ENCODE peak calls at places on chromosomes 7 and 10, in ten cellular contexts. One of them, this sample, is unnamed.

GRCh38 chr7:142098004-142098403 is 13.5 kb upstream of the MGAM2 start:
- DNase-seq in sigmoid colon: no peak
- DNase-seq in stomach: no peak
- DNase-seq in esophagus muscularis mucosa: no peak
- DNase-seq in adrenal gland: no peak
- DNase-seq in right lobe of liver: no peak
- DNase-seq in esophagus squamous epithelium: no peak
- DNase-seq in heart left ventricle: no peak
- DNase-seq in prostate gland: no peak
- DNase-seq in endothelial cell of umbilical vein: no peak
- DNase-seq in this sample: no peak

GRCh38 chr10:122018951-122019413 is 30.0 kb downstream of the TACC2 start:
- DNase-seq in sigmoid colon: no peak
- DNase-seq in stomach: peak; percentile 76
- DNase-seq in esophagus muscularis mucosa: no peak
- DNase-seq in adrenal gland: no peak
- DNase-seq in right lobe of liver: peak; percentile 56
- DNase-seq in esophagus squamous epithelium: no peak
- DNase-seq in heart left ventricle: no peak
- DNase-seq in prostate gland: peak; percentile 83
- DNase-seq in endothelial cell of umbilical vein: no peak
- DNase-seq in this sample: no peak

GRCh38 chr7:105218215-105218614 is 170.5 kb downstream of the SRPK2 start:
- DNase-seq in sigmoid colon: no peak
- DNase-seq in stomach: no peak
- DNase-seq in esophagus muscularis mucosa: no peak
- DNase-seq in adrenal gland: no peak
- DNase-seq in right lobe of liver: no peak
- DNase-seq in esophagus squamous epithelium: no peak
- DNase-seq in heart left ventricle: no peak
- DNase-seq in prostate gland: no peak
- DNase-seq in endothelial cell of umbilical vein: no peak
- DNase-seq in this sample: no peak

GRCh38 chr7:32890010-32890552 is 1.5 kb downstream of the KBTBD2 start:
- DNase-seq in sigmoid colon: no peak
- DNase-seq in stomach: no peak
- DNase-seq in esophagus muscularis mucosa: no peak
- DNase-seq in adrenal gland: no peak
- DNase-seq in right lobe of liver: no peak
- DNase-seq in esophagus squamous epithelium: no peak
- DNase-seq in heart left ventricle: no peak
- DNase-seq in prostate gland: peak; percentile 28
- DNase-seq in endothelial cell of umbilical vein: peak; percentile 83
- DNase-seq in this sample: no peak

GRCh38 chr7:106094780-106095179 is 17.3 kb downstream of the SYPL1 start:
- DNase-seq in sigmoid colon: no peak
- DNase-seq in stomach: no peak
- DNase-seq in esophagus muscularis mucosa: no peak
- DNase-seq in adrenal gland: no peak
- DNase-seq in right lobe of liver: no peak
- DNase-seq in esophagus squamous epithelium: no peak
- DNase-seq in heart left ventricle: no peak
- DNase-seq in prostate gland: no peak
- DNase-seq in endothelial cell of umbilical vein: no peak
- DNase-seq in this sample: no peak

GRCh38 chr7:5248201-5248885 is 34.4 kb upstream of the SLC29A4 start:
- DNase-seq in sigmoid colon: peak; percentile 93
- DNase-seq in stomach: no peak
- DNase-seq in esophagus muscularis mucosa: no peak
- DNase-seq in adrenal gland: peak; percentile 26
- DNase-seq in right lobe of liver: no peak
- DNase-seq in esophagus squamous epithelium: no peak
- DNase-seq in heart left ventricle: peak; percentile 77
- DNase-seq in prostate gland: no peak
- DNase-seq in endothelial cell of umbilical vein: no peak
- DNase-seq in this sample: no peak

GRCh38 chr10:103553743-103554487 is 60.4 kb downstream of the NEURL1 start:
- DNase-seq in sigmoid colon: no peak
- DNase-seq in stomach: no peak
- DNase-seq in esophagus muscularis mucosa: no peak
- DNase-seq in adrenal gland: no peak
- DNase-seq in right lobe of liver: no peak
- DNase-seq in esophagus squamous epithelium: no peak
- DNase-seq in heart left ventricle: no peak
- DNase-seq in prostate gland: no peak
- DNase-seq in endothelial cell of umbilical vein: no peak
- DNase-seq in this sample: no peak

GRCh38 chr10:19930936-19931859 is 115.0 kb downstream of the PLXDC2 start:
- DNase-seq in sigmoid colon: peak; percentile 83
- DNase-seq in stomach: no peak
- DNase-seq in esophagus muscularis mucosa: no peak
- DNase-seq in adrenal gland: peak; percentile 76
- DNase-seq in right lobe of liver: no peak
- DNase-seq in esophagus squamous epithelium: no peak
- DNase-seq in heart left ventricle: peak; percentile 26
- DNase-seq in prostate gland: peak; percentile 63
- DNase-seq in endothelial cell of umbilical vein: peak; percentile 82
- DNase-seq in this sample: no peak

GRCh38 chr7:44195901-44196300 is 4.9 kb upstream of the YKT6 start:
- DNase-seq in sigmoid colon: peak; percentile 17
- DNase-seq in stomach: no peak
- DNase-seq in esophagus muscularis mucosa: no peak
- DNase-seq in adrenal gland: no peak
- DNase-seq in right lobe of liver: no peak
- DNase-seq in esophagus squamous epithelium: no peak
- DNase-seq in heart left ventricle: no peak
- DNase-seq in prostate gland: no peak
- DNase-seq in endothelial cell of umbilical vein: no peak
- DNase-seq in this sample: no peak

GRCh38 chr7:44201813-44202212 is 1.0 kb downstream of the YKT6 start:
- DNase-seq in sigmoid colon: no peak
- DNase-seq in stomach: no peak
- DNase-seq in esophagus muscularis mucosa: no peak
- DNase-seq in adrenal gland: no peak
- DNase-seq in right lobe of liver: no peak
- DNase-seq in esophagus squamous epithelium: no peak
- DNase-seq in heart left ventricle: no peak
- DNase-seq in prostate gland: no peak
- DNase-seq in endothelial cell of umbilical vein: peak; percentile 10
- DNase-seq in this sample: no peak

GRCh38 chr7:44196450-44196872 is 4.3 kb upstream of the YKT6 start:
- DNase-seq in sigmoid colon: peak; percentile 67
- DNase-seq in stomach: no peak
- DNase-seq in esophagus muscularis mucosa: no peak
- DNase-seq in adrenal gland: no peak
- DNase-seq in right lobe of liver: no peak
- DNase-seq in esophagus squamous epithelium: no peak
- DNase-seq in heart left ventricle: no peak
- DNase-seq in prostate gland: no peak
- DNase-seq in endothelial cell of umbilical vein: peak; percentile 54
- DNase-seq in this sample: peak; percentile 83

GRCh38 chr7:44197487-44197886 is 3.3 kb upstream of the YKT6 start:
- DNase-seq in sigmoid colon: no peak
- DNase-seq in stomach: no peak
- DNase-seq in esophagus muscularis mucosa: no peak
- DNase-seq in adrenal gland: no peak
- DNase-seq in right lobe of liver: no peak
- DNase-seq in esophagus squamous epithelium: no peak
- DNase-seq in heart left ventricle: no peak
- DNase-seq in prostate gland: no peak
- DNase-seq in endothelial cell of umbilical vein: no peak
- DNase-seq in this sample: no peak

DNA sequence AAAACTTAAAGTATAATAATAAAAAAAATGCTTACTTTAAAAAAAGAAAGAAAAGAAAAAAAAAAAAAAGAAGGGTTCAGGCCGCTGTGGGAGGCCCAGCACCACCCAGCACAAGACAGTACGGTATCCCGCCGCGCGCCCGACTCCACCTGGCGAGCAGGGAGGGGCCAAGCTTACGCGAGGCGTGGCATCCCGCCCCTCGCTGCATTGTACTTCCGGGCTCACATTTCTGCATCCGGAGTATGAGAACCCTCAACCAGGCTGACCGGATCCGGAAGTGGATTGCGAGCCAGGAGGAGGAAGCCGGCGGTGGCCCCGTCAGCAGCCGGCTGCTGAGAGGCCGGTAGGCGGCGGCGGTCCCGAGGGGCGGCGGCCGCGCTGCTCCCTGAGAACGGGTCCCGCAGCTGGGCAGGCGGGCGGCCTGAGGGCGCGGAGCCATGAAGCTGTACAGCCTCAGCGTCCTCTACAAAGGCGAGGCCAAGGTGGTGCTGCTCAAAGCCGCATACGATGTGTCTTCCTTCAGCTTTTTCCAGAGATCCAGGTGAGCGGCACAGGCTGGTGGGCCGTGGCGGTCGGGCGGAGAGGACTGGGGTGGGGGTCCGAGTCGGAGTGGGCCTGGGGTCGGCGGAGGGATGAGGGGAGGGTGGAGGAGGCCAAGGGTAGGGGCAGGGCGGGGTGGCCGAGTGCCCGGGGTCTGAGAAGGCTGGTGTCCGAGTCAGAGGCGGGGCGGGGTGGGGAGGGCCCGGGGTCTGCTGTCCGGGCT is at the start of gene YKT6:
- DNase-seq in sigmoid colon: peak; percentile 97
- DNase-seq in stomach: peak; percentile 97
- DNase-seq in esophagus muscularis mucosa: peak; percentile 95
- DNase-seq in adrenal gland: peak; percentile 95
- DNase-seq in right lobe of liver: peak; percentile 95
- DNase-seq in esophagus squamous epithelium: peak; percentile 72
- DNase-seq in heart left ventricle: peak; percentile 92
- DNase-seq in prostate gland: peak; percentile 96
- DNase-seq in endothelial cell of umbilical vein: peak; percentile 94
- DNase-seq in this sample: peak; percentile 100
- TF ChIP-seq POLR2A in sigmoid colon: peak; percentile 63
- TF ChIP-seq POLR2A in stomach: no peak
- TF ChIP-seq POLR2A in esophagus muscularis mucosa: peak; percentile 60
- TF ChIP-seq POLR2A in adrenal gland: peak; percentile 70
- TF ChIP-seq POLR2A in right lobe of liver: peak; percentile 81
- TF ChIP-seq POLR2A in esophagus squamous epithelium: peak; percentile 85
- TF ChIP-seq POLR2A in heart left ventricle: no peak
- TF ChIP-seq POLR2A in prostate gland: peak; percentile 48
- TF ChIP-seq POLR2A in endothelial cell of umbilical vein: peak; percentile 94
- TF ChIP-seq POLR2A in this sample: peak; percentile 97

GRCh38 chr10:73965890-73966768 is 31.8 kb upstream of the VCL start:
- DNase-seq in sigmoid colon: peak; percentile 97
- DNase-seq in stomach: peak; percentile 57
- DNase-seq in esophagus muscularis mucosa: no peak
- DNase-seq in adrenal gland: peak; percentile 67
- DNase-seq in right lobe of liver: no peak
- DNase-seq in esophagus squamous epithelium: no peak
- DNase-seq in heart left ventricle: peak; percentile 84
- DNase-seq in prostate gland: peak; percentile 60
- DNase-seq in endothelial cell of umbilical vein: peak; percentile 94
- DNase-seq in this sample: peak; percentile 83
- TF ChIP-seq POLR2A in sigmoid colon: no peak
- TF ChIP-seq POLR2A in stomach: no peak
- TF ChIP-seq POLR2A in esophagus muscularis mucosa: no peak
- TF ChIP-seq POLR2A in adrenal gland: no peak
- TF ChIP-seq POLR2A in right lobe of liver: no peak
- TF ChIP-seq POLR2A in esophagus squamous epithelium: peak; percentile 59
- TF ChIP-seq POLR2A in heart left ventricle: no peak
- TF ChIP-seq POLR2A in prostate gland: no peak
- TF ChIP-seq POLR2A in endothelial cell of umbilical vein: no peak
- TF ChIP-seq POLR2A in this sample: no peak

GRCh38 chr10:72322030-72322279 is 32.8 kb downstream of the DNAJB12 start:
- DNase-seq in sigmoid colon: no peak
- DNase-seq in stomach: no peak
- DNase-seq in esophagus muscularis mucosa: no peak
- DNase-seq in adrenal gland: no peak
- DNase-seq in right lobe of liver: no peak
- DNase-seq in esophagus squamous epithelium: no peak
- DNase-seq in heart left ventricle: no peak
- DNase-seq in prostate gland: no peak
- DNase-seq in endothelial cell of umbilical vein: no peak
- DNase-seq in this sample: no peak

GRCh38 chr10:72321248-72322029 is 33.3 kb downstream of the DNAJB12 start:
- DNase-seq in sigmoid colon: no peak
- DNase-seq in stomach: no peak
- DNase-seq in esophagus muscularis mucosa: no peak
- DNase-seq in adrenal gland: no peak
- DNase-seq in right lobe of liver: no peak
- DNase-seq in esophagus squamous epithelium: no peak
- DNase-seq in heart left ventricle: no peak
- DNase-seq in prostate gland: no peak
- DNase-seq in endothelial cell of umbilical vein: no peak
- DNase-seq in this sample: no peak

GRCh38 chr10:72320676-72321247 is 34.0 kb downstream of the DNAJB12 start:
- DNase-seq in sigmoid colon: peak; percentile 96
- DNase-seq in stomach: peak; percentile 62
- DNase-seq in esophagus muscularis mucosa: no peak
- DNase-seq in adrenal gland: peak; percentile 94
- DNase-seq in right lobe of liver: peak; percentile 58
- DNase-seq in esophagus squamous epithelium: peak; percentile 42
- DNase-seq in heart left ventricle: peak; percentile 69
- DNase-seq in prostate gland: no peak
- DNase-seq in endothelial cell of umbilical vein: peak; percentile 90
- DNase-seq in this sample: peak; percentile 100

GRCh38 chr10:72318383-72319262 is 36.1 kb downstream of the DNAJB12 start:
- DNase-seq in sigmoid colon: no peak
- DNase-seq in stomach: no peak
- DNase-seq in esophagus muscularis mucosa: no peak
- DNase-seq in adrenal gland: no peak
- DNase-seq in right lobe of liver: peak; percentile 52
- DNase-seq in esophagus squamous epithelium: no peak
- DNase-seq in heart left ventricle: no peak
- DNase-seq in prostate gland: no peak
- DNase-seq in endothelial cell of umbilical vein: no peak
- DNase-seq in this sample: no peak

GRCh38 chr10:72319416-72320254 is 35.1 kb downstream of the DNAJB12 start:
- DNase-seq in sigmoid colon: peak; percentile 97
- DNase-seq in stomach: peak; percentile 93
- DNase-seq in esophagus muscularis mucosa: peak; percentile 97
- DNase-seq in adrenal gland: peak; percentile 92
- DNase-seq in right lobe of liver: peak; percentile 97
- DNase-seq in esophagus squamous epithelium: peak; percentile 66
- DNase-seq in heart left ventricle: peak; percentile 92
- DNase-seq in prostate gland: peak; percentile 92
- DNase-seq in endothelial cell of umbilical vein: peak; percentile 98
- DNase-seq in this sample: peak; percentile 86
- TF ChIP-seq POLR2A in sigmoid colon: no peak
- TF ChIP-seq POLR2A in stomach: no peak
- TF ChIP-seq POLR2A in esophagus muscularis mucosa: peak; percentile 8
- TF ChIP-seq POLR2A in adrenal gland: peak; percentile 59
- TF ChIP-seq POLR2A in right lobe of liver: peak; percentile 80
- TF ChIP-seq POLR2A in esophagus squamous epithelium: no peak
- TF ChIP-seq POLR2A in heart left ventricle: no peak
- TF ChIP-seq POLR2A in prostate gland: peak; percentile 37
- TF ChIP-seq POLR2A in endothelial cell of umbilical vein: no peak
- TF ChIP-seq POLR2A in this sample: peak; percentile 25

DNA sequence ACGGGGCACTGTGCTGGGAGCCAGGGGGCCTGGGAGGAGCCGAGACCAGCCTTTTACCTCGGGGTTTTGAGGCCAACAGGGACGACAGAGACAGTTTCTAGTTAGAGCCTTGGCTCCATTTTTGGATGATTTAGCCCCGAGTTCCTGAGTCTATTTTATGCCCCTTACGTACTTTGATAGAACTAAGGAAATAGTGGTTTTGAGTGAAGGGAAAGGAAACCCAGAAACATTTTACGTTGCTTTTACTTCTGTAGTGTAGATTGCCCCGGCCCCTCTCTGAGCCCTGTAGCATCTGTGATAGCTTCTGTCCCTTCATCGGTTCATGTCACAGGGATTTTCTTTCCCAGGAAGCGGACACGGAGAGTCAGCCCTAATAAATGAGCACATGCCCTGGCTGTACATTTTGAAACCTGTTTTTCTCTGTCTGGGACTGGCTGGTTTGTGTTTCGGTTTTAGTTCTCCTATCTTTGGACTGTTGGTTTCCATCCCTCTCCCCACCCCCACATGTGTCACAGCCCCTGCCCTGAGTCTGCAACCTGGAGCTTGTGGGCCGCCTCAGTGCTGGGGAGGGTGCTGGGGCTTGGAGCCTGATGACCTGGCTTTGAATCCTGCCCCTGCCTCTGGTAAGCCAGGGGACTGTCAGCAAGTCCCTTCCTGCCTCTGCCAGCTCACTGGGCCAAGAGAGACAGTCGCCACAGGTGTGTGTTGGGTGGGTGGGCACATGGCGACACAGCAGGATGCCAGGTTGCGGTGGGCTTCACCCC is 6.9 kb upstream of the ORAI2 start:
- DNase-seq in sigmoid colon: no peak
- DNase-seq in stomach: no peak
- DNase-seq in esophagus muscularis mucosa: no peak
- DNase-seq in adrenal gland: no peak
- DNase-seq in right lobe of liver: peak; percentile 68
- DNase-seq in esophagus squamous epithelium: no peak
- DNase-seq in heart left ventricle: no peak
- DNase-seq in prostate gland: no peak
- DNase-seq in endothelial cell of umbilical vein: no peak
- DNase-seq in this sample: no peak
- TF ChIP-seq POLR2A in sigmoid colon: no peak
- TF ChIP-seq POLR2A in stomach: no peak
- TF ChIP-seq POLR2A in esophagus muscularis mucosa: no peak
- TF ChIP-seq POLR2A in adrenal gland: no peak
- TF ChIP-seq POLR2A in right lobe of liver: no peak
- TF ChIP-seq POLR2A in esophagus squamous epithelium: no peak
- TF ChIP-seq POLR2A in heart left ventricle: no peak
- TF ChIP-seq POLR2A in prostate gland: no peak
- TF ChIP-seq POLR2A in endothelial cell of umbilical vein: no peak
- TF ChIP-seq POLR2A in this sample: no peak

This sample was measured in H54.